ENCODE peak calls at places on chromosomes 3 and 15, in four cellular contexts. B is ovary, D is body of pancreas, K is sigmoid colon. Z is an unnamed sample. For H3K36me3, the result is how much of the 10 kb centered on the place peaks cover.

GRCh38 chr3:126052196-126053058 is 31.5 kb downstream of the SLC41A3 start:
- DNase-seq in B (no peak), D (no peak), K (no peak), Z (no peak)

GRCh38 chr3:128351476-128352085 is 115.1 kb downstream of the DNAJB8 start:
- DNase-seq in B (no peak), D (peak), K (peak), Z (no peak)

GRCh38 chr3:169822540-169822939 is 9.8 kb upstream of the LRRC34 start:
- DNase-seq in B (no peak), D (no peak), K (no peak), Z (no peak)

GRCh38 chr3:129690406-129690805 is 83.9 kb upstream of the PLXND1 start:
- DNase-seq in B (no peak), D (peak), K (no peak), Z (no peak)

GRCh38 chr15:76059320-76060097 is at the start of gene TMEM266:
- DNase-seq in B (peak), D (peak), K (no peak), Z (no peak)

GRCh38 chr3:177162742-177163141 is 34.5 kb downstream of the TBL1XR1 start:
- DNase-seq in B (no peak), D (no peak), K (no peak), Z (no peak)

GRCh38 chr3:112333002-112333385 is at the start of gene CD200:
- DNase-seq in B (peak), D (peak), K (peak), Z (no peak)

GRCh38 chr3:16364963-16365362 is 100.0 kb downstream of the OXNAD1 start:
- DNase-seq in B (no peak), D (no peak), K (no peak), Z (no peak)

GRCh38 chr3:194573680-194574437 is 59.4 kb downstream of the TMEM44 start:
- DNase-seq in B (no peak), D (peak), K (no peak), Z (no peak)

GRCh38 chr15:62739082-62739481 is 303.5 kb upstream of the TPM1 start:
- DNase-seq in B (no peak), D (no peak), K (no peak), Z (no peak)

GRCh38 chr3:112531358-112531781 is 30.4 kb downstream of the ATG3 start:
- DNase-seq in B (no peak), D (no peak), K (no peak), Z (no peak)

GRCh38 chr3:195855471-195856409 is 44.0 kb upstream of the MUC4 start:
- DNase-seq in B (no peak), D (no peak), K (no peak), Z (no peak)

GRCh38 chr15:31974855-31975421 is 55.4 kb upstream of the CHRNA7 start:
- DNase-seq in B (no peak), D (peak), K (no peak), Z (no peak)

DNA sequence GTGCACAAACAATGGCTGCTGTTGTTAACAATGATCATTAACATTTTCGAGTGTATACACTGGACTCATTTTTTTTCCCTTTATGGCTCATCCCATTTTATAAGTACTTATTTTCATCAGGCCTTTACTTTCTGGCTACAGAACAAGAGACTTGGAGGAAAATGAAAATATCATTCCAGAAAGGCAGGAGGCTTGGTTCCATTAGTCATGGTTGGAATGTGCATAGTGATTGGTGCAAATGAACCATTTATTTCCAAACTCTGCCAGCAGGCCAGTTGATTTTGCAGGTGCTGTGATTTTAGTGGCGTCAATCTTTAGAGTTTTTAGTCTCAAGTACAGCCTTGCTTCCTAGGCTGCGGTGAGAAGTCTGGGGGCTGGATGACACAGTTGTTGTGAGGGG is 151.8 kb downstream of the ITPR1 start:
- DNase-seq in B (no peak), D (no peak), K (no peak), Z (no peak)
- H3K27ac ChIP-seq in B (no peak), D (no peak), K (no peak), Z (no peak)

GRCh38 chr15:34879112-34879511 is 83.8 kb upstream of the ACTC1 start:
- DNase-seq in B (no peak), D (no peak), K (no peak), Z (no peak)
- H3K36me3 ChIP-seq in B (under half), D (under half), K (under half), Z (under half)

GRCh38 chr3:152328841-152329240 is 60.1 kb downstream of the MBNL1 start:
- DNase-seq in B (no peak), D (peak), K (no peak), Z (no peak)

GRCh38 chr3:152333928-152334327 is 65.2 kb downstream of the MBNL1 start:
- DNase-seq in B (no peak), D (no peak), K (no peak), Z (no peak)

GRCh38 chr3:152331975-152332374 is 63.2 kb downstream of the MBNL1 start:
- DNase-seq in B (no peak), D (no peak), K (no peak), Z (no peak)

GRCh38 chr3:152330565-152330964 is 61.8 kb downstream of the MBNL1 start:
- DNase-seq in B (no peak), D (no peak), K (no peak), Z (no peak)

GRCh38 chr3:152331018-152331541 is 62.4 kb downstream of the MBNL1 start:
- DNase-seq in B (no peak), D (no peak), K (no peak), Z (no peak)
- TF ChIP-seq POLR2A in B (no peak), D (no peak), K (no peak), Z (no peak)

DNA sequence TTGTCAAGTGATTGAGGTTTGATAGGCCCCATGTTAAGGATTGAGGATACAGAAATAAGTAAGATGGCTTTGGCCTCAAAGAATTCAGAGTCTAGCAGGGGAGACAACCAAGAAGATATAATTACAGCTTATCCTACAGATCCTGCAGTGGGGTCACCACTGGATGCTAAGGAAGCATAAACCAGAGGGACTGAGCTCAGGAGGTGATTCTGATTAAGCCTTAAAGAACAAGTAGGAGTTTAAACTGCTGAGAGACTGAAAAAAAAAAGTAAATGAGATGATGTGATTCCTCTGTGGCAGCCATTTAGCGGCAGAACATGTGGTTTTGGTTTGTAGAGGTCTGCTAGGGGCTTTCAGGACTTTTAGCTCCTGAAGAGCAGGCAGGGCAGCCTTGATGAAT is 72.1 kb upstream of the ROPN1 start:
- DNase-seq in B (no peak), D (no peak), K (no peak), Z (no peak)
- H3K27ac ChIP-seq in B (no peak), D (no peak), K (no peak), Z (no peak)

GRCh38 chr15:100001405-100001804 is 268.2 kb upstream of the LYSMD4 start:
- DNase-seq in B (no peak), D (no peak), K (no peak), Z (no peak)
- H3K36me3 ChIP-seq in B (under half), D (under half), K (under half), Z (under half)

DNA sequence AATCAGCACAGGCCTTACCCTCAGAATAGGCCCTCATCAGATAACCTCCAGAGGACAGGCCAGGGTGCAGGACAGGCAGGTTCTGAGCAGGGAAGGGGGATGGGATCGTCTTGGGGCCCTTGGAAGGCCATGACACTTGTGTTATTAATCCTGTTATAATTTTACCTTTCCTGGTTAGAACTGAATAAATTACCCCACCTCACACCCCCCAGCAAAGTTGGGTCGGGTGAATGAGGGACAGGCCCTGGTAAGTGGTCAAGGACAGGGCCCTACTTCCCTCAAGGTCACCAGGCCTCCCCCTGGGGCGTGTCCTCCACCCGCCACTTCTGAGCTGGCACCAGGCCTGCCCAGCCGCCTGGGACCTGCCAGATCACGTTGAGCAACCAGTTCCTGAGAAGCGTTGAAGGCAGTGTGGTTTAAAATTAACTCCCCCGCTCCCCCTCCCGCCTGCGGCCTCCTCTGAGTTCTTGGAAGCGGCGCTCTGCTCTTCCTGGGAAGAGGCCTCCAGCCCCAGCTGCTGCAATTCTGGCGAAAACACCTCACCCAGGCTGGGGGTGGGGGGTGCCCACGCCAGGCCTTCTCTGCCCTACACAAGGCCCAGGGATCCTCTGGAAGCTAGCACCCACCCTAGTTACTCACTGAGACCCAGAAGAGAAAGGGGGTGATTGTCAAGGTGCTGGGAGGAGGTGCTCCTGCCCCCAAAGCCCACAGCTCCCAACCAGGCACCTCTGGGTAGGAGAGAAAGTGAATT is 10.6 kb downstream of the CISH start:
- DNase-seq in B (peak), D (peak), K (peak), Z (no peak)
- TF ChIP-seq POLR2A in B (peak), D (peak), K (no peak), Z (no peak)